ENCODE peak calls at places on chromosomes 3 and 15, in seven cellular contexts. One of them, this sample, is unnamed.

GRCh38 chr15:71069693-71070092 is 45.6 kb upstream of the THSD4 start:
- DNase-seq in K562: no peak
- DNase-seq in HepG2: no peak
- DNase-seq in SK-N-SH: no peak
- DNase-seq in HCT116: no peak
- DNase-seq in H1: no peak
- DNase-seq in GM12878: no peak
- DNase-seq in this sample: peak

GRCh38 chr3:52650437-52650836 is 35.3 kb downstream of the PBRM1 start:
- DNase-seq in SK-N-SH: no peak
- DNase-seq in K562: no peak
- DNase-seq in HCT116: no peak
- DNase-seq in HepG2: no peak
- DNase-seq in H1: no peak
- DNase-seq in GM12878: no peak
- DNase-seq in this sample: no peak

GRCh38 chr3:117304681-117305080 is 595.1 kb downstream of the TUSC7 start:
- DNase-seq in H1: no peak
- DNase-seq in K562: no peak
- DNase-seq in GM12878: no peak
- DNase-seq in HepG2: no peak
- DNase-seq in SK-N-SH: no peak
- DNase-seq in HCT116: no peak
- DNase-seq in this sample: no peak

GRCh38 chr3:171258316-171258715 is 201.9 kb downstream of the TNIK start:
- DNase-seq in K562: no peak
- DNase-seq in HCT116: peak
- DNase-seq in HepG2: no peak
- DNase-seq in GM12878: no peak
- DNase-seq in SK-N-SH: no peak
- DNase-seq in H1: no peak
- DNase-seq in this sample: no peak

GRCh38 chr3:195226900-195227447 is 44.0 kb downstream of the XXYLT1 start:
- DNase-seq in SK-N-SH: no peak
- DNase-seq in K562: no peak
- DNase-seq in H1: peak
- DNase-seq in HepG2: peak
- DNase-seq in GM12878: no peak
- DNase-seq in HCT116: no peak
- DNase-seq in this sample: no peak

GRCh38 chr3:161559177-161559998 is 62.8 kb downstream of the OTOL1 start:
- DNase-seq in K562: peak
- DNase-seq in H1: no peak
- DNase-seq in HepG2: peak
- DNase-seq in HCT116: peak
- DNase-seq in GM12878: no peak
- DNase-seq in SK-N-SH: no peak
- DNase-seq in this sample: peak

GRCh38 chr3:51311055-51311454 is 74.0 kb upstream of the MANF start:
- DNase-seq in HCT116: peak
- DNase-seq in K562: peak
- DNase-seq in HepG2: peak
- DNase-seq in GM12878: no peak
- DNase-seq in H1: no peak
- DNase-seq in SK-N-SH: peak
- DNase-seq in this sample: peak

GRCh38 chr3:136893848-136894443 is 31.9 kb downstream of the NCK1 start:
- DNase-seq in K562: no peak
- DNase-seq in H1: no peak
- DNase-seq in GM12878: no peak
- DNase-seq in HepG2: peak
- DNase-seq in HCT116: no peak
- DNase-seq in SK-N-SH: no peak
- DNase-seq in this sample: no peak

GRCh38 chr3:89108154-89108553 is 733 bp downstream of the EPHA3 start:
- DNase-seq in GM12878: no peak
- DNase-seq in K562: no peak
- DNase-seq in SK-N-SH: no peak
- DNase-seq in HCT116: no peak
- DNase-seq in H1: no peak
- DNase-seq in HepG2: no peak
- DNase-seq in this sample: no peak

GRCh38 chr3:146403792-146404191 is 65.6 kb downstream of the PLSCR2 start:
- DNase-seq in SK-N-SH: no peak
- DNase-seq in HCT116: peak
- DNase-seq in K562: no peak
- DNase-seq in H1: no peak
- DNase-seq in GM12878: no peak
- DNase-seq in HepG2: no peak
- DNase-seq in this sample: no peak

GRCh38 chr3:38521391-38521987 is 25.3 kb downstream of the EXOG start:
- DNase-seq in HepG2: peak
- DNase-seq in H1: peak
- DNase-seq in K562: peak
- DNase-seq in SK-N-SH: peak
- DNase-seq in HCT116: peak
- DNase-seq in GM12878: peak
- DNase-seq in this sample: peak

GRCh38 chr3:128107809-128108208 is 15.8 kb downstream of the RUVBL1 start:
- DNase-seq in GM12878: no peak
- DNase-seq in H1: no peak
- DNase-seq in HepG2: no peak
- DNase-seq in SK-N-SH: peak
- DNase-seq in K562: no peak
- DNase-seq in HCT116: no peak
- DNase-seq in this sample: no peak

GRCh38 chr3:81829946-81830345 is 68.5 kb upstream of the GBE1 start:
- DNase-seq in HepG2: no peak
- DNase-seq in GM12878: no peak
- DNase-seq in HCT116: no peak
- DNase-seq in K562: no peak
- DNase-seq in SK-N-SH: no peak
- DNase-seq in H1: no peak
- DNase-seq in this sample: no peak

GRCh38 chr3:112871735-112872134 is 25.1 kb upstream of the CD200R1L start:
- DNase-seq in HCT116: no peak
- DNase-seq in K562: no peak
- DNase-seq in HepG2: no peak
- DNase-seq in SK-N-SH: no peak
- DNase-seq in GM12878: no peak
- DNase-seq in H1: no peak
- DNase-seq in this sample: no peak

GRCh38 chr15:45921376-45921775 is 286.5 kb downstream of the SQOR start:
- DNase-seq in HepG2: peak
- DNase-seq in SK-N-SH: no peak
- DNase-seq in K562: no peak
- DNase-seq in H1: no peak
- DNase-seq in HCT116: no peak
- DNase-seq in GM12878: no peak
- DNase-seq in this sample: peak

GRCh38 chr3:134516905-134517304 is 31.0 kb downstream of the CEP63 start:
- DNase-seq in K562: no peak
- DNase-seq in GM12878: no peak
- DNase-seq in SK-N-SH: no peak
- DNase-seq in HCT116: no peak
- DNase-seq in H1: no peak
- DNase-seq in HepG2: no peak
- DNase-seq in this sample: no peak

GRCh38 chr3:131821376-131821775 is 213.4 kb downstream of the CPNE4 start:
- DNase-seq in K562: no peak
- DNase-seq in H1: no peak
- DNase-seq in HepG2: no peak
- DNase-seq in GM12878: no peak
- DNase-seq in SK-N-SH: no peak
- DNase-seq in HCT116: no peak
- DNase-seq in this sample: no peak

GRCh38 chr3:71083726-71084131 is 499.8 kb downstream of the FOXP1 start:
- DNase-seq in SK-N-SH: no peak
- DNase-seq in HepG2: no peak
- DNase-seq in HCT116: no peak
- DNase-seq in GM12878: peak
- DNase-seq in K562: no peak
- DNase-seq in H1: no peak
- DNase-seq in this sample: no peak

GRCh38 chr3:32510075-32510724 is 7.5 kb upstream of the CMTM6 start:
- DNase-seq in K562: peak
- DNase-seq in SK-N-SH: peak
- DNase-seq in HepG2: peak
- DNase-seq in GM12878: no peak
- DNase-seq in HCT116: peak
- DNase-seq in H1: peak
- DNase-seq in this sample: peak

GRCh38 chr3:64131755-64132154 is 93.5 kb downstream of the PRICKLE2 start:
- DNase-seq in GM12878: no peak
- DNase-seq in HCT116: no peak
- DNase-seq in H1: no peak
- DNase-seq in SK-N-SH: no peak
- DNase-seq in HepG2: no peak
- DNase-seq in K562: no peak
- DNase-seq in this sample: no peak

GRCh38 chr3:66236281-66236680 is 15.5 kb downstream of the SLC25A26 start:
- DNase-seq in K562: no peak
- DNase-seq in HCT116: peak
- DNase-seq in HepG2: peak
- DNase-seq in SK-N-SH: no peak
- DNase-seq in GM12878: no peak
- DNase-seq in H1: no peak
- DNase-seq in this sample: no peak

GRCh38 chr3:125644036-125645025 is 49.0 kb upstream of the OSBPL11 start:
- DNase-seq in K562: no peak
- DNase-seq in HCT116: no peak
- DNase-seq in HepG2: peak
- DNase-seq in GM12878: no peak
- DNase-seq in SK-N-SH: no peak
- DNase-seq in H1: no peak
- DNase-seq in this sample: no peak

GRCh38 chr15:41557673-41558399 is 1.2 kb upstream of the TYRO3 start:
- DNase-seq in H1: peak
- DNase-seq in HCT116: peak
- DNase-seq in SK-N-SH: peak
- DNase-seq in GM12878: peak
- DNase-seq in K562: peak
- DNase-seq in HepG2: peak
- DNase-seq in this sample: peak

GRCh38 chr3:158313344-158313927 is 203.5 kb downstream of the RSRC1 start:
- DNase-seq in K562: peak
- DNase-seq in GM12878: no peak
- DNase-seq in HCT116: peak
- DNase-seq in H1: no peak
- DNase-seq in SK-N-SH: peak
- DNase-seq in HepG2: peak
- DNase-seq in this sample: peak

GRCh38 chr3:45915518-45916231 is 27.6 kb upstream of the CXCR6 start:
- DNase-seq in HepG2: no peak
- DNase-seq in GM12878: peak
- DNase-seq in SK-N-SH: no peak
- DNase-seq in K562: peak
- DNase-seq in HCT116: peak
- DNase-seq in H1: no peak
- DNase-seq in this sample: no peak

GRCh38 chr15:75043509-75044257 is 20.3 kb downstream of the PPCDC start:
- DNase-seq in H1: no peak
- DNase-seq in HepG2: peak
- DNase-seq in HCT116: no peak
- DNase-seq in GM12878: peak
- DNase-seq in K562: peak
- DNase-seq in SK-N-SH: no peak
- DNase-seq in this sample: peak

GRCh38 chr3:7333125-7333524 is 472.2 kb downstream of the GRM7 start:
- DNase-seq in SK-N-SH: no peak
- DNase-seq in K562: no peak
- DNase-seq in GM12878: no peak
- DNase-seq in HCT116: no peak
- DNase-seq in HepG2: no peak
- DNase-seq in H1: peak
- DNase-seq in this sample: no peak

GRCh38 chr15:87707076-87707475 is 549.5 kb downstream of the NTRK3 start:
- DNase-seq in K562: no peak
- DNase-seq in SK-N-SH: no peak
- DNase-seq in H1: no peak
- DNase-seq in GM12878: no peak
- DNase-seq in HepG2: no peak
- DNase-seq in HCT116: no peak
- DNase-seq in this sample: no peak
- TF ChIP-seq JUND in K562: no peak
- TF ChIP-seq JUND in SK-N-SH: no peak
- TF ChIP-seq JUND in H1: no peak
- TF ChIP-seq JUND in GM12878: no peak
- TF ChIP-seq JUND in HepG2: no peak
- TF ChIP-seq JUND in HCT116: no peak
- TF ChIP-seq JUND in this sample: no peak

DNA sequence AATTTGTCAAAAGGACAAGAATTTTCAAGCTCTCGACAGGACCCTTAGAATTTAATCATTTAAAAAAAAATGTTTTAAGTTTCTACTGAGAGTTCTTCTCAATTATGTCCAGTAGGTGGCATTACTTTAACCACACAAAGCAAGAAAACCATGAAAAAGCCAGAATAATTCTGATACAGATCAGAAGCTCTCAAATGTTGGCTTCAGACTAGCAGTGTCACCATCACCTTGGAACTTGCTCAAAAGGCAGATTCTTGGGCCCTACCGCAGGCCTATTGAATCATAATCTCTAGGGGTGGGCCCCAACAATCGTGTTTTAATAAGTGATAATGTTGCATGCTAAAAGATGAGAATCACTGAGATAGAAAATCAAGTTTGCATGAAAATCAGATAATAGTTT is 99.5 kb upstream of the KCNMB2 start:
- DNase-seq in GM12878: no peak
- DNase-seq in HCT116: peak
- DNase-seq in H1: no peak
- DNase-seq in SK-N-SH: peak
- DNase-seq in K562: peak
- DNase-seq in HepG2: no peak
- DNase-seq in this sample: peak
- TF ChIP-seq JUND in GM12878: no peak
- TF ChIP-seq JUND in HCT116: no peak
- TF ChIP-seq JUND in H1: no peak
- TF ChIP-seq JUND in SK-N-SH: no peak
- TF ChIP-seq JUND in K562: no peak
- TF ChIP-seq JUND in HepG2: no peak
- TF ChIP-seq JUND in this sample: no peak

DNA sequence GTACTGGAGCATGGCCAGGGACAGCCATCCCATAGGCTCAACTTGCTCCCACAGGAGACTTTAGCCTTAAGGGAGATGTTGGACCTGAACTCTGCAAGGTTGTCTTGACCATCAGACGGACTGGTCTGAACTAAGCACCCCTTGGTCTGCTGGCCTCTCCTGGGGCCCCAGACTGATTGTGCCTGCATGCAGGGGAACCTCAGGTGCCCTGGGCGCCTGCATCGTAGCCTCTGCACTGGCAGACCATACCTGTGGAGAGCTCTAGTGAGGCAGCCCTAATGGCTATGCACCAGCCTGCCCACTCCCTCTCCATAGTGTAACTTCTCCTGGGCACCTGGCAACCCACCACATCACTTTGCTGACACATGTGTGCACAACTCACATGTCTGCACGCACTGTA is 395.6 kb downstream of the ZPLD1 start:
- DNase-seq in HCT116: no peak
- DNase-seq in K562: no peak
- DNase-seq in H1: no peak
- DNase-seq in HepG2: no peak
- DNase-seq in SK-N-SH: no peak
- DNase-seq in GM12878: no peak
- DNase-seq in this sample: no peak
- TF ChIP-seq JUND in HCT116: no peak
- TF ChIP-seq JUND in K562: no peak
- TF ChIP-seq JUND in H1: no peak
- TF ChIP-seq JUND in HepG2: no peak
- TF ChIP-seq JUND in SK-N-SH: no peak
- TF ChIP-seq JUND in GM12878: no peak
- TF ChIP-seq JUND in this sample: no peak

GRCh38 chr3:41629072-41629471 is 332.8 kb downstream of the ULK4 start:
- DNase-seq in SK-N-SH: no peak
- DNase-seq in H1: no peak
- DNase-seq in HCT116: no peak
- DNase-seq in HepG2: no peak
- DNase-seq in K562: no peak
- DNase-seq in GM12878: no peak
- DNase-seq in this sample: no peak
- TF ChIP-seq JUND in SK-N-SH: no peak
- TF ChIP-seq JUND in H1: peak
- TF ChIP-seq JUND in HCT116: no peak
- TF ChIP-seq JUND in HepG2: no peak
- TF ChIP-seq JUND in K562: no peak
- TF ChIP-seq JUND in GM12878: no peak
- TF ChIP-seq JUND in this sample: no peak

This sample was measured in T47D.